ENCODE peak calls at places on chromosomes 6 and 20, in six cellular contexts. Z is lower lobe of right lung; A is A549; C is CD8-positive, alpha-beta memory T cell; E is testis; J is uterus. M is an unnamed sample.

GRCh38 chr6:151372164-151372563 is 19.2 kb downstream of the ZBTB2 start:
- DNase-seq in A (no peak), J (no peak), Z (no peak), E (no peak), C (peak), M (no peak)

GRCh38 chr6:33417127-33417902 is 592 bp downstream of the CUTA start:
- DNase-seq in J (no peak), Z (no peak), E (no peak), A (peak), C (no peak), M (peak)

GRCh38 chr6:120384671-120385070 is 949.6 kb downstream of the TBC1D32 start:
- DNase-seq in A (no peak), E (no peak), Z (no peak), J (no peak), C (no peak), M (no peak)

GRCh38 chr20:20547876-20548266 is 164.6 kb downstream of the RALGAPA2 start:
- DNase-seq in Z (no peak), A (no peak), E (no peak), J (no peak), C (no peak), M (no peak)

GRCh38 chr6:27471365-27472115 is 1.4 kb downstream of the ZNF184 start:
- DNase-seq in C (no peak), A (no peak), E (no peak), J (no peak), Z (no peak), M (no peak)

GRCh38 chr6:26412954-26413353 is 10.9 kb downstream of the BTN3A1 start:
- DNase-seq in A (no peak), Z (no peak), C (no peak), E (no peak), J (no peak), M (no peak)

GRCh38 chr6:23547851-23548250 is 578.2 kb upstream of the NRSN1 start:
- DNase-seq in E (peak), Z (no peak), J (no peak), C (no peak), A (no peak), M (no peak)

GRCh38 chr6:125717120-125717731 is 32.2 kb upstream of the HEY2 start:
- DNase-seq in A (no peak), J (no peak), Z (no peak), C (no peak), E (no peak), M (no peak)

DNA sequence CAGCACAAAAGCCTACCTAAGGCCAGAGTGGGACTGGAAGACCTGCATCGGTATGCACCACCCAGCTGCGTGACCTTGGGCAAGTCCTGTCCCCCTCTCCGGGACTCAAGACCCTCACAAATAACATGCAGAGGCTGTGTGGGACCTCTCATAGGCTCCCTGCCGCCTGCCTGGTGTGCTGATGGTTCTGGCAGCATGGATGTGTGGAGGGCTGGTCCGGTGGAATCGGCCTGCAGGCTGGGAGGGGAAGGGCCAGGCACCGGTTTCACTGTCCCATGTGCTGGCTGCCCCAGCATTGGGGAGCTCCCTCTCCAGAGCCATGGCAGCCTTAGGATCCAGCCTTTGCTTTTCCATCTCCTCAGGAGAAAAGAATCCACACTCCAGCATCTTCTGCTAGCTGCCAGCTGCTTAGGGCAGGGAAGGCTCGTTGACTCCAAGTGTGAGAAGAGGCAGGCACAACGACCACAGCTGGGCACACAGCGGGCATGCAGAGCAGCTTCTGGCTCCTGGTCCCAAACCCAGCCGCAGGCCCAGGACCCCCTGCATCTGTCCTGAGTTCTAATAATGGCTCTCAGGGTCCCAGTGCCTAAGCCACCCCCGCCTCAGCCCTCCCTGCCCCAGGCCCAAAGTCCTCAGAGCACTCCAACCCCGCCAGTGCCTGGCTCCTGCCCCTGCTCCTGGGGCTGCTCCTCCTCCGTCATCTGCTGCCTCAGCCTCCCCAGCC is 32.5 kb downstream of the TFEB start:
- DNase-seq in C (no peak), E (no peak), Z (no peak), A (no peak), J (no peak), M (no peak)
- H3K27ac ChIP-seq in C (no peak), E (no peak), Z (no peak), A (no peak), J (no peak), M (no peak)

GRCh38 chr6:137493218-137494038 is 766 bp downstream of the OLIG3 start:
- DNase-seq in E (no peak), Z (peak), J (no peak), C (no peak), A (no peak), M (no peak)
- H3K4me3 ChIP-seq in E (no peak), Z (peak), J (no peak), C (no peak), A (no peak), M (no peak)

GRCh38 chr20:62203378-62204030 is 16.6 kb downstream of the HRH3 start:
- DNase-seq in A (no peak), Z (peak), J (no peak), E (no peak), C (no peak), M (no peak)
- H3K27ac ChIP-seq in A (no peak), Z (no peak), J (no peak), E (no peak), C (no peak), M (no peak)

DNA sequence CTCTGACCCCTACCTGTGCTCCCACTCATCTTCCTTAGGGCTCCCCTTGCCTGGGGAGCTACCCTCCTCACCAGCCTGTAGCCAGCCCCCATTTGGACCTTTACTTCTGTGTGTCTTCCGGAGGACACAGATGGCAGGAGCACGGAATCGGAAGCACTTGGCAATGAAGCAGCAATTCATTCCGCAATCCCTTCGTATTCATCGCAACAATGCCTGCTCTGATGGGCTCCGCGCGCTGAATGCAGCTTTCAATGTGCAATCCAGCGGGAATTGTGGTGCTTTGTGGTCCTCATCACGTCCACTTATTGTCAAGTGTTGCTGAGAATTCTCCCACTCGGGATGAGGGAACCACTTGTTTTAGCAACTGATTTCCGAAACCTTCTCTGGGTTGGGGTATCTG is 336.0 kb downstream of the DHX35 start:
- DNase-seq in A (no peak), C (no peak), Z (no peak), J (no peak), E (no peak), M (no peak)
- H3K4me3 ChIP-seq in A (no peak), C (no peak), Z (no peak), J (no peak), E (no peak), M (no peak)

DNA sequence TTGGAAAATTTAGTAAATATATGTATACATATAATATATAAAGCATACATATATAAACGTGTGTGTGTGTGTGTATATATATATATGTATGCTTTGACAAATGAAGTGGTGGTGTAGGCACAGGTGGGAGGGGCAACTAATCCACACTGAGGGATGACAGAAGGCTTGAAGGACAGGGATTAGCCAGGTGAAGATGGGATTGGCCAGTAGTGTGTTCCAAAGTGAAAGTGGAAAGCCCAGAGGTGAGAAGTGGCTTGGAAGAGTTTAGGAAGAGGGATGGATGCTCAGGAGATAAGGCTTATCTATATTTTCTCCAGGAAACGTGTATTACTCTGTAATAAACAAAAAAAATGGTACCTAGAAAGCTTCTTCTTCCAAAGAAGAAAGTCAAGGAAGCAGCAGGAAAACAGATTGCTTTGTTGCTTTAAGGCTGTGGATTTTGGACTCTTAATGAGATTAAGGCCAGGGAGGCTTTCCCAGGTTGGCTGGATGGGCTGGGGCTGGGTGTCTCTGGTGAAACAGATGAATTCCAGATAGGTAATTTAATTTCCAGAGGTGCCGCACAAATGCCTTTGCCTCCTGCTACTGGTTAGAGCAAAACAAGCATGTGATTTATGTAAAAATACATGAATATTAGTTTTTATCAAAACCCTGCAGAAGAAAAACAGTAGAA is 63.9 kb downstream of the JARID2 start:
- DNase-seq in A (no peak), Z (no peak), E (no peak), J (no peak), C (no peak), M (no peak)
- H3K27ac ChIP-seq in A (no peak), Z (no peak), E (no peak), J (no peak), C (no peak), M (no peak)

GRCh38 chr6:12290490-12290820 is 294 bp downstream of the EDN1 start:
- DNase-seq in J (no peak), A (no peak), Z (no peak), E (no peak), C (no peak), M (no peak)
- H3K4me3 ChIP-seq in J (peak), A (peak), Z (peak), E (peak), C (peak), M (no peak)

DNA sequence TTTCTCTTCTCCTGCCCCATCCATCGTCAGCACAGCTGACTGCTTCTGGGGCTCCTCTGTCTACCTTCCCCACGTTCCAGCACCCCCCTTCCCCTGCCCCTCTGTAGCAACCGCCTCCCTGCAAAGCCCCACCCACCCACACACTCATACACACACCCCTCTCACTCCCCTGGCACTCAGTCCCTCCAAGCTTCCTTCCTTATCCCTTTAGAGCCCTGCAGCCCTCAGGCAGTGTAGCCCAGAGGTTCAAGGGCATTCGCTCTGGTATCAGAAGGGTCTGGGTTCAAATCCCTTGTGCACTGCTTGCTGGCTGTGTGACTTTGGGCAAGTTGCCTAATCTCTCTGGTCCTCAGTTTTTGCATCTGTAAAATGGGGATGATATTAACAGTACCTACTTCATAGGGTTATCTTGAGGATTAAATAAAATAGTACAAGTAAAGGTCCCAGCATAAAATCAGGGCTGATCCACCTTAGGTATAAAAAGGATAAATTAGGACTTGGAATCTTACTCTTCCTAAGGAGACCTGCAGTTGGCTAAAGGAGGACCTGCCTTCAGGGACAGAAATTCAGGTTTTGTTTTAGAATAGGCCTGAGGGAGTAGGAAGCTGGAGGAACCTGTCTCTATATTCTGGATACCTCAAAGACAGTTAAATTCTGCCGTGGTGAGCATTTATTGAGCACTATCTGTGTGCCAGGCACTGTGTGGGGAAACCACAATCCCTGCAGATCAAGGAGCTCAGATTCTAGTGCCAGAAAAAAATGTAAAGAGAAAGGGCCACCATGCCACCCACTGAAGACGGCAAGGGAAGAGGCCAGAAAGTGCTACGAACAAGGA is 94.1 kb downstream of the SNX5 start:
- DNase-seq in E (no peak), A (no peak), Z (no peak), J (no peak), C (no peak), M (no peak)
- H3K27ac ChIP-seq in E (peak), A (peak), Z (peak), J (peak), C (no peak), M (peak)